ENCODE peak calls at places on chromosomes 16 and 17, in seven cellular contexts. K, N, M, G, H, U and S are unnamed samples.

GRCh38 chr17:3828151-3828851 is 17.7 kb downstream of the NCBP3 start:
- DNase-seq in H (no peak), G (no peak), N (no peak), K (no peak), M (no peak), U (no peak), S (no peak)

GRCh38 chr17:40343126-40344119 is 21.1 kb downstream of the GJD3 start:
- DNase-seq in K (no peak), M (no peak), G (no peak), H (no peak), U (no peak), N (peak; percentile 60), S (no peak)

GRCh38 chr17:70405492-70406220 is 236.3 kb downstream of the KCNJ2 start:
- DNase-seq in N (no peak), G (no peak), U (peak; percentile 99), H (no peak), M (peak; percentile 4), K (peak; percentile 39), S (no peak)

GRCh38 chr16:11497851-11498289 is 88.8 kb downstream of the LITAF start:
- DNase-seq in U (no peak), N (peak; percentile 42), K (peak; percentile 66), M (peak; percentile 92), H (no peak), G (no peak), S (no peak)

GRCh38 chr16:19559242-19559910 is 3.9 kb downstream of the VPS35L start:
- DNase-seq in K (peak; percentile 78), N (peak; percentile 71), G (peak; percentile 67), U (peak; percentile 74), H (peak; percentile 40), M (peak; percentile 51), S (peak; percentile 85)

GRCh38 chr17:50909765-50910661 is 43.9 kb upstream of the TOB1 start:
- DNase-seq in H (no peak), G (no peak), U (no peak), K (no peak), N (no peak), M (no peak), S (no peak)

GRCh38 chr16:20889625-20890275 is 10.4 kb downstream of the DCUN1D3 start:
- DNase-seq in G (no peak), U (no peak), K (no peak), N (no peak), M (no peak), H (no peak), S (peak; percentile 69)

GRCh38 chr16:55495616-55496289 is 13.1 kb upstream of the LPCAT2 start:
- DNase-seq in K (no peak), N (no peak), H (no peak), G (no peak), M (no peak), U (no peak), S (peak; percentile 43)

GRCh38 chr17:70298929-70299529 is 129.7 kb downstream of the KCNJ2 start:
- DNase-seq in H (no peak), K (no peak), N (no peak), M (no peak), U (no peak), G (no peak), S (no peak)

GRCh38 chr17:49241040-49241439 is 10.5 kb upstream of the PHOSPHO1 start:
- DNase-seq in N (no peak), K (no peak), H (no peak), G (no peak), U (no peak), M (no peak), S (no peak)
- TF ChIP-seq CTCF in N (no peak), K (no peak), H (no peak), G (no peak), U (no peak), M (no peak), S (no peak)

GRCh38 chr17:15408803-15409202 is 58.6 kb downstream of the CDRT4 start:
- DNase-seq in G (no peak), N (no peak), K (no peak), U (peak; percentile 53), H (no peak), M (no peak), S (no peak)

GRCh38 chr17:15411556-15412198 is 55.7 kb downstream of the CDRT4 start:
- DNase-seq in H (no peak), M (no peak), K (no peak), G (no peak), N (no peak), U (no peak), S (no peak)

GRCh38 chr17:15412606-15413005 is 54.8 kb downstream of the CDRT4 start:
- DNase-seq in M (no peak), G (no peak), K (no peak), N (no peak), U (no peak), H (no peak), S (no peak)

GRCh38 chr17:15413101-15413750 is 54.2 kb downstream of the CDRT4 start:
- DNase-seq in U (no peak), M (no peak), H (no peak), K (no peak), N (no peak), G (no peak), S (no peak)

DNA sequence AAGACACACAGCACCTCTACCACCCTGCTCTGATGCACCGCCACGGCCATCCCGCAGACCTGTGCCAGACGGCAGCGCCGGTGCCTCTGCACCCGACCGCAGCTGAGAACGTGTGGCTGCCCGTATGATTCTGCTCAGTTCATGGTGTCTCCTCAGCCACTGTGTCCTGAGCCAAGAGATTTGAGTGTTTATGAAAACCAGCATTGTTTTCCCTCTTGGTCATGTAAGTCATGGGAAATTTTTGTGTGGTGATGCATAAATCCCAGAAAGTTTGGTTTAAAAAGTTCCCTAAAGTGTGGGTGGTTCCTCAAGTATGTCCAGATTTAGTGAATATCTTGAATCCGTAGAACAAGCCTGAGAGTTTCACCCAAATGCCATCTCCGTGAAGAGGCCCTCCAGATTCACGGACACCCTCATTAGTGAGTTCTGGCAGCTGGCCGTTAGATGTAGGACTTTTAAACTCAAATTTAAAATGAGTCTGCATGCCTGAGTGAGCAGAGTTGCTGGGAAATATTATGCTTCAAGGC is 57.6 kb downstream of the CDRT4 start:
- DNase-seq in N (no peak), M (no peak), G (no peak), K (no peak), H (no peak), U (peak; percentile 84), S (no peak)
- TF ChIP-seq EZH2phosphoT487 in N (no peak), M (no peak), G (no peak), K (no peak), H (no peak), U (no peak), S (no peak)

GRCh38 chr17:30091771-30092170 is 24.8 kb upstream of the NSRP1 start:
- DNase-seq in N (no peak), U (peak; percentile 40), M (peak; percentile 10), G (no peak), K (no peak), H (no peak), S (no peak)
- H2AFZ ChIP-seq in N (no peak overlapping the region), U (no peak overlapping the region), M (peak overlapping the region; percentile 5), G (no peak overlapping the region), K (no peak overlapping the region), H (peak overlapping the region; percentile 61), S (no peak overlapping the region)

GRCh38 chr16:5042574-5043171 is 8.9 kb upstream of the NAGPA start:
- DNase-seq in H (no peak), M (peak; percentile 27), G (no peak), K (peak; percentile 49), U (peak; percentile 39), N (peak; percentile 49), S (peak; percentile 60)
- TF ChIP-seq CTCF in H (no peak), M (no peak), G (no peak), K (peak; percentile 28), U (no peak), N (peak; percentile 53), S (peak; percentile 66)

GRCh38 chr17:13793951-13794350 is 192.2 kb upstream of the HS3ST3A1 start:
- DNase-seq in G (no peak), U (no peak), M (no peak), K (no peak), N (no peak), H (no peak), S (no peak)

GRCh38 chr17:13792314-13792713 is 190.6 kb upstream of the HS3ST3A1 start:
- DNase-seq in N (no peak), G (no peak), K (no peak), U (no peak), H (no peak), M (no peak), S (no peak)

GRCh38 chr17:13797863-13798262 is 196.1 kb upstream of the HS3ST3A1 start:
- DNase-seq in H (no peak), G (no peak), U (no peak), M (no peak), N (no peak), K (no peak), S (no peak)
- TF ChIP-seq EZH2phosphoT487 in H (no peak), G (no peak), U (no peak), M (no peak), N (no peak), K (no peak), S (no peak)